ENCODE peak calls at places on chromosomes 2 and 18, in six cellular contexts. One of them, this sample, is unnamed.

GRCh38 chr2:127023504-127023903 is 83.5 kb downstream of the BIN1 start:
- DNase-seq in BJ: no peak
- DNase-seq in progenitor cell of endocrine pancreas: no peak
- DNase-seq in Peyer's patch: no peak
- DNase-seq in astrocyte of the spinal cord: no peak
- DNase-seq in heart right ventricle: no peak
- DNase-seq in this sample: no peak

GRCh38 chr2:133718688-133719201 is 150.5 kb upstream of the NCKAP5 start:
- DNase-seq in BJ: peak
- DNase-seq in heart right ventricle: peak
- DNase-seq in progenitor cell of endocrine pancreas: no peak
- DNase-seq in Peyer's patch: no peak
- DNase-seq in astrocyte of the spinal cord: peak
- DNase-seq in this sample: no peak

GRCh38 chr2:110667061-110667460 is 10.8 kb downstream of the BUB1 start:
- DNase-seq in progenitor cell of endocrine pancreas: no peak
- DNase-seq in Peyer's patch: no peak
- DNase-seq in astrocyte of the spinal cord: no peak
- DNase-seq in BJ: no peak
- DNase-seq in heart right ventricle: no peak
- DNase-seq in this sample: no peak

GRCh38 chr2:7020939-7021470 is 103.8 kb downstream of the RNF144A start:
- DNase-seq in BJ: no peak
- DNase-seq in Peyer's patch: no peak
- DNase-seq in progenitor cell of endocrine pancreas: no peak
- DNase-seq in astrocyte of the spinal cord: no peak
- DNase-seq in heart right ventricle: no peak
- DNase-seq in this sample: no peak

GRCh38 chr2:65278450-65279030 is 50.9 kb downstream of the ACTR2 start:
- DNase-seq in astrocyte of the spinal cord: peak
- DNase-seq in progenitor cell of endocrine pancreas: no peak
- DNase-seq in Peyer's patch: no peak
- DNase-seq in BJ: no peak
- DNase-seq in heart right ventricle: no peak
- DNase-seq in this sample: no peak

GRCh38 chr2:287471-287885 is 413 bp downstream of the ALKAL2 start:
- DNase-seq in progenitor cell of endocrine pancreas: peak
- DNase-seq in astrocyte of the spinal cord: peak
- DNase-seq in BJ: no peak
- DNase-seq in Peyer's patch: no peak
- DNase-seq in heart right ventricle: peak
- DNase-seq in this sample: no peak

GRCh38 chr18:64103979-64104378 is 44.9 kb downstream of the LINC00305 start:
- DNase-seq in heart right ventricle: no peak
- DNase-seq in progenitor cell of endocrine pancreas: no peak
- DNase-seq in astrocyte of the spinal cord: no peak
- DNase-seq in BJ: no peak
- DNase-seq in Peyer's patch: no peak
- DNase-seq in this sample: no peak

GRCh38 chr2:182330451-182331325 is 96.1 kb downstream of the PDE1A start:
- DNase-seq in progenitor cell of endocrine pancreas: no peak
- DNase-seq in astrocyte of the spinal cord: no peak
- DNase-seq in Peyer's patch: no peak
- DNase-seq in heart right ventricle: no peak
- DNase-seq in BJ: no peak
- DNase-seq in this sample: no peak

GRCh38 chr18:52426462-52426861 is 86.5 kb downstream of the DCC start:
- DNase-seq in Peyer's patch: no peak
- DNase-seq in astrocyte of the spinal cord: no peak
- DNase-seq in progenitor cell of endocrine pancreas: no peak
- DNase-seq in heart right ventricle: no peak
- DNase-seq in BJ: no peak
- DNase-seq in this sample: no peak

GRCh38 chr2:181354626-181355025 is 102.6 kb upstream of the ITGA4 start:
- DNase-seq in progenitor cell of endocrine pancreas: no peak
- DNase-seq in BJ: peak
- DNase-seq in heart right ventricle: no peak
- DNase-seq in Peyer's patch: no peak
- DNase-seq in astrocyte of the spinal cord: peak
- DNase-seq in this sample: no peak

GRCh38 chr2:17416891-17417391 is 101.3 kb downstream of the RAD51AP2 start:
- DNase-seq in progenitor cell of endocrine pancreas: no peak
- DNase-seq in BJ: no peak
- DNase-seq in Peyer's patch: no peak
- DNase-seq in heart right ventricle: no peak
- DNase-seq in astrocyte of the spinal cord: peak
- DNase-seq in this sample: no peak

GRCh38 chr2:8477511-8478132 is 204.2 kb upstream of the ID2 start:
- DNase-seq in Peyer's patch: peak
- DNase-seq in progenitor cell of endocrine pancreas: no peak
- DNase-seq in heart right ventricle: no peak
- DNase-seq in BJ: no peak
- DNase-seq in astrocyte of the spinal cord: no peak
- DNase-seq in this sample: no peak

GRCh38 chr2:43059183-43059897 is 167.1 kb downstream of the ZFP36L2 start:
- DNase-seq in heart right ventricle: peak
- DNase-seq in Peyer's patch: peak
- DNase-seq in astrocyte of the spinal cord: peak
- DNase-seq in progenitor cell of endocrine pancreas: no peak
- DNase-seq in BJ: peak
- DNase-seq in this sample: no peak

GRCh38 chr2:120765911-120766757 is 30.5 kb downstream of the GLI2 start:
- DNase-seq in heart right ventricle: peak
- DNase-seq in Peyer's patch: peak
- DNase-seq in progenitor cell of endocrine pancreas: no peak
- DNase-seq in astrocyte of the spinal cord: peak
- DNase-seq in BJ: peak
- DNase-seq in this sample: no peak

GRCh38 chr2:168561991-168562390 is 105.9 kb downstream of the CERS6 start:
- DNase-seq in BJ: no peak
- DNase-seq in Peyer's patch: no peak
- DNase-seq in astrocyte of the spinal cord: no peak
- DNase-seq in progenitor cell of endocrine pancreas: no peak
- DNase-seq in heart right ventricle: no peak
- DNase-seq in this sample: no peak

DNA sequence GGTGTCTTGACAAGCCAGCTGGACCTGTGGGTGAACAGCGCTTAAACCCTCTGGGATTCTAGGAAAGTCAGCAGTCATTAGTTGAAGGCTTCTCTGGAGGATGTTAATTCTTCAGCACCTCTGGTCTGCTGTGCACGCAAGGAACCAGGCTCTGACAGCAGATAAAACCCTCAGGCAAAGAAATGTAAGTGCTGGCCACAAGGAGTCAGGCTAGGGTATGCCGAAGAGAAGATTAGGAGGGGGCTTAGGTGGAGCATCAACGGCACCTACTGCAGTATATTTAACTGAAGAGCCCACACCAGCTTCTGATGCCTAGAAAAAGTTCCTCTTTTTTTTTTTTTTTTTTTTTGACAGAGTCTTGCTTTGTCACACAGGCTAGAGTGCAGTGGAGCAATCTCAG is 304.2 kb upstream of the MC4R start:
- DNase-seq in heart right ventricle: no peak
- DNase-seq in astrocyte of the spinal cord: no peak
- DNase-seq in Peyer's patch: no peak
- DNase-seq in progenitor cell of endocrine pancreas: no peak
- DNase-seq in BJ: no peak
- DNase-seq in this sample: no peak
- TF ChIP-seq CTCF in heart right ventricle: no peak
- TF ChIP-seq CTCF in astrocyte of the spinal cord: no peak
- TF ChIP-seq CTCF in Peyer's patch: no peak
- TF ChIP-seq CTCF in progenitor cell of endocrine pancreas: no peak
- TF ChIP-seq CTCF in BJ: no peak
- TF ChIP-seq CTCF in this sample: peak

GRCh38 chr18:29925566-29925965 is 1117.0 kb downstream of the DSC3 start:
- DNase-seq in astrocyte of the spinal cord: no peak
- DNase-seq in Peyer's patch: no peak
- DNase-seq in BJ: no peak
- DNase-seq in progenitor cell of endocrine pancreas: no peak
- DNase-seq in heart right ventricle: no peak
- DNase-seq in this sample: no peak
- TF ChIP-seq CTCF in astrocyte of the spinal cord: no peak
- TF ChIP-seq CTCF in Peyer's patch: no peak
- TF ChIP-seq CTCF in BJ: no peak
- TF ChIP-seq CTCF in progenitor cell of endocrine pancreas: no peak
- TF ChIP-seq CTCF in heart right ventricle: no peak
- TF ChIP-seq CTCF in this sample: no peak

DNA sequence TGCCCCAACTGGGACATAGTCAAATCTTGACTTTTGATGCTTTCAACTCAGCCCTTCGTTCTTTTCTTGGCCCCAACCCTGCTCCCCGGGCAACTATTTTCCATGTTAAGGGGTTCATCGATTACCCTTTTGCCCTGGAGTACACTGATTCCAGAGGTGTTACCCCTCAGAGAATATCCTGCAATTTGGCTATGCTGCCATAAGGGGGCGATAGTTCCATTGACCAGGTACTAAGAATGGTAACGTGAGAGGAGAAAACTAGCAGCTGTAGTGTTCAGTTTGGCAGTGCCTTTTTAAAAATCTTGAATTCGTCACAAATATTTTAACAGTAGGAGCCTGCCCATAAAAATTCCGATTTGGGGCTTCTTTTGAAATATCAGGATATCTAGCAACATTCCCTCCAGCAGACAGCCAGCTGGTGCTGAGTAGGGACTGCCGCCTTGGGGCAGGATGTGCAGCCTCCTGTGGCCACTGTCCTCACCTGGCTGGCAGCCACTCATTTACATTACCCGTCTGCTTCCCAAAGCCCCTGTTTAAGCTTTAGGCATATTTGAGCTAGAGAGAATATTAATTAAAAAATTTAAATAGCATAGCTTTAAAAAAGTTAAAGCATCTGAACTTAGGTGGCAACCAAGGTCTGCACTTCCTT is 146.3 kb upstream of the SKOR2 start:
- DNase-seq in astrocyte of the spinal cord: no peak
- DNase-seq in progenitor cell of endocrine pancreas: no peak
- DNase-seq in BJ: no peak
- DNase-seq in Peyer's patch: no peak
- DNase-seq in heart right ventricle: no peak
- DNase-seq in this sample: no peak
- TF ChIP-seq CTCF in astrocyte of the spinal cord: peak
- TF ChIP-seq CTCF in progenitor cell of endocrine pancreas: peak
- TF ChIP-seq CTCF in BJ: peak
- TF ChIP-seq CTCF in Peyer's patch: peak
- TF ChIP-seq CTCF in heart right ventricle: no peak
- TF ChIP-seq CTCF in this sample: peak

DNA sequence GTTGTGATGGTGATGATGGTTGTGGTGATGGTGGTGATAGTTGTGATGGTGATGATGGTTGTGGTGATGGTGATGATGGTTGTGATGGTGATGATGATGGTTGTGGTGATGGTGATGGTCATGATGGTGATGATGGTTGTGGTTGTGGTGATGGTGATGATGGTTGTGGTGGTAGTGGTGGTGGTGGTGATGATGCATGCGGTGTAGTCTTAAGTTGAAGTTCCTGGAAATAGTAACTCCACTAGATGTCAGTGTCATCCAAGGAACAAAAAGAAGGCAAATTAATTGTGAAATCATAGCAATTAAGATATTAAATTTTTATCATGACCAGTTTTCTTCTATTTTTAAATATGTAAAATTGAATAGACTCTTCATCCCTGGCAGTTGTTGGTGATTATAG is 309.2 kb downstream of the AGAP1 start:
- DNase-seq in BJ: no peak
- DNase-seq in Peyer's patch: no peak
- DNase-seq in progenitor cell of endocrine pancreas: no peak
- DNase-seq in heart right ventricle: no peak
- DNase-seq in astrocyte of the spinal cord: peak
- DNase-seq in this sample: no peak
- TF ChIP-seq CTCF in BJ: no peak
- TF ChIP-seq CTCF in Peyer's patch: peak
- TF ChIP-seq CTCF in progenitor cell of endocrine pancreas: no peak
- TF ChIP-seq CTCF in heart right ventricle: peak
- TF ChIP-seq CTCF in astrocyte of the spinal cord: peak
- TF ChIP-seq CTCF in this sample: peak

GRCh38 chr2:179622635-179623034 is 238.8 kb downstream of the ZNF385B start:
- DNase-seq in Peyer's patch: no peak
- DNase-seq in progenitor cell of endocrine pancreas: no peak
- DNase-seq in astrocyte of the spinal cord: no peak
- DNase-seq in BJ: no peak
- DNase-seq in heart right ventricle: peak
- DNase-seq in this sample: no peak
- TF ChIP-seq CTCF in Peyer's patch: no peak
- TF ChIP-seq CTCF in progenitor cell of endocrine pancreas: no peak
- TF ChIP-seq CTCF in astrocyte of the spinal cord: no peak
- TF ChIP-seq CTCF in BJ: no peak
- TF ChIP-seq CTCF in heart right ventricle: no peak
- TF ChIP-seq CTCF in this sample: no peak

DNA sequence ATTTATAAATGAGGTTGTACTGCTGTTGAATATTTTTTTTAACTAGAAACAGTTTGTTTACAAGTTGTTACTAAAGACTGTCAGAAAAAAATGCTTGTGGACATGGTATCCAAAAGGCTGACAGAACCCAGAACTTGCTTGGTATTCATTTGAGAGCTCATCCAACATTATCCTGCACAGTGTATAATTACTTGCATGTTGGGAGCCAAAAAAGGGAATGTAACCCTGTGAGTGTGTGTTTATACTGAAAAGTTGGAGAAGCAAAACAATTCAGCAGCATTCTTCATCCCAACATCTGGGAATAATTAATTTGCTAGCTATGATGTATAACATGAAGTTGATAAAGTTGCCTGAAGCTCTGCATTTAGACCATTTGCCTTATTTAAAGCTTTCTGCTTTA is 42.1 kb upstream of the EHBP1 start:
- DNase-seq in heart right ventricle: no peak
- DNase-seq in Peyer's patch: no peak
- DNase-seq in progenitor cell of endocrine pancreas: no peak
- DNase-seq in astrocyte of the spinal cord: peak
- DNase-seq in BJ: peak
- DNase-seq in this sample: no peak
- TF ChIP-seq CTCF in heart right ventricle: no peak
- TF ChIP-seq CTCF in Peyer's patch: no peak
- TF ChIP-seq CTCF in progenitor cell of endocrine pancreas: no peak
- TF ChIP-seq CTCF in astrocyte of the spinal cord: no peak
- TF ChIP-seq CTCF in BJ: no peak
- TF ChIP-seq CTCF in this sample: no peak

DNA sequence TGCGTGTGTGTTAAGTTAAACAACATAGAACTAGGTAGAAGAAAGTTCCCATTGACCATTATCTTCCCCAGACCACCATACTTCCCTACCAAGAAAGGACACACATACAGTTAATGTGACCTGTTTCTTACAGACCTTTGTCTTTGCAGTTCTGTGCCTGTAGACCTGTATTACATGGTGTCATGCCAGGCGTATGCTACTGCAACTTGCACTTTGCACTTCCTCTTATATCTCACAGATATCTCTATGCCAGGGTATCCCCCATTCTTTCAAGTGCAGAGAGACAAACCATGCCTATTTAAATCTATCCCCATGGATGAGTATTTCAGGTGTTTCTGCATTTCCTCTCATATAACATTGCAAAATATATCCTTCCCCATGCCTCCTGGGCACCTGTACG is 136.8 kb upstream of the PKDCC start:
- DNase-seq in progenitor cell of endocrine pancreas: no peak
- DNase-seq in BJ: no peak
- DNase-seq in Peyer's patch: no peak
- DNase-seq in heart right ventricle: no peak
- DNase-seq in astrocyte of the spinal cord: no peak
- DNase-seq in this sample: no peak
- TF ChIP-seq CTCF in progenitor cell of endocrine pancreas: no peak
- TF ChIP-seq CTCF in BJ: no peak
- TF ChIP-seq CTCF in Peyer's patch: no peak
- TF ChIP-seq CTCF in heart right ventricle: no peak
- TF ChIP-seq CTCF in astrocyte of the spinal cord: no peak
- TF ChIP-seq CTCF in this sample: no peak

This sample was measured in D721Med.